ENCODE peak calls at places on chromosome X, in nine cellular contexts. One of them, this sample, is unnamed.

GRCh38 chrX:9272166-9272565 is 192.7 kb upstream of the TBL1X start:
- DNase-seq in aorta: no peak
- DNase-seq in left ventricle myocardium inferior: no peak
- DNase-seq in CD4-positive, alpha-beta T cell: no peak
- DNase-seq in B cell: no peak
- DNase-seq in NCI-H748 treated with DMSO at 0.1 percent for 48 hours: no peak
- DNase-seq in CD4-positive, alpha-beta memory T cell: no peak
- DNase-seq in NCI-H1105 treated with DMSO at 0.1 percent for 48 hours: no peak
- DNase-seq in activated T-cell treated with anti-CD3 and anti-CD28 coated beads for 1 hour: no peak
- DNase-seq in this sample: no peak

GRCh38 chrX:135112096-135112729 is 8.1 kb downstream of the ETDB start:
- DNase-seq in aorta: no peak
- DNase-seq in left ventricle myocardium inferior: no peak
- DNase-seq in CD4-positive, alpha-beta T cell: peak; percentile 13
- DNase-seq in B cell: peak; percentile 61
- DNase-seq in NCI-H748 treated with DMSO at 0.1 percent for 48 hours: no peak
- DNase-seq in CD4-positive, alpha-beta memory T cell: peak; percentile 32
- DNase-seq in NCI-H1105 treated with DMSO at 0.1 percent for 48 hours: peak; percentile 17
- DNase-seq in activated T-cell treated with anti-CD3 and anti-CD28 coated beads for 1 hour: no peak
- DNase-seq in this sample: no peak

GRCh38 chrX:65406532-65406931 is 128.1 kb downstream of the LAS1L start:
- DNase-seq in aorta: peak; percentile 73
- DNase-seq in left ventricle myocardium inferior: no peak
- DNase-seq in CD4-positive, alpha-beta T cell: no peak
- DNase-seq in B cell: peak; percentile 43
- DNase-seq in NCI-H748 treated with DMSO at 0.1 percent for 48 hours: no peak
- DNase-seq in CD4-positive, alpha-beta memory T cell: no peak
- DNase-seq in NCI-H1105 treated with DMSO at 0.1 percent for 48 hours: no peak
- DNase-seq in activated T-cell treated with anti-CD3 and anti-CD28 coated beads for 1 hour: no peak
- DNase-seq in this sample: no peak

GRCh38 chrX:71910526-71911022 is at the start of gene NHSL2:
- DNase-seq in aorta: peak; percentile 78
- DNase-seq in left ventricle myocardium inferior: peak; percentile 25
- DNase-seq in CD4-positive, alpha-beta T cell: no peak
- DNase-seq in B cell: peak; percentile 2
- DNase-seq in NCI-H748 treated with DMSO at 0.1 percent for 48 hours: no peak
- DNase-seq in CD4-positive, alpha-beta memory T cell: peak; percentile 6
- DNase-seq in NCI-H1105 treated with DMSO at 0.1 percent for 48 hours: peak; percentile 36
- DNase-seq in activated T-cell treated with anti-CD3 and anti-CD28 coated beads for 1 hour: no peak
- DNase-seq in this sample: no peak

GRCh38 chrX:133389975-133390374 is 25.3 kb downstream of the GPC4 start:
- DNase-seq in aorta: no peak
- DNase-seq in left ventricle myocardium inferior: no peak
- DNase-seq in CD4-positive, alpha-beta T cell: no peak
- DNase-seq in B cell: no peak
- DNase-seq in NCI-H748 treated with DMSO at 0.1 percent for 48 hours: no peak
- DNase-seq in CD4-positive, alpha-beta memory T cell: no peak
- DNase-seq in NCI-H1105 treated with DMSO at 0.1 percent for 48 hours: no peak
- DNase-seq in activated T-cell treated with anti-CD3 and anti-CD28 coated beads for 1 hour: no peak
- DNase-seq in this sample: no peak

GRCh38 chrX:110992611-110993010 is 103.4 kb upstream of the PAK3 start:
- DNase-seq in aorta: no peak
- DNase-seq in left ventricle myocardium inferior: no peak
- DNase-seq in CD4-positive, alpha-beta T cell: peak; percentile 2
- DNase-seq in B cell: peak; percentile 15
- DNase-seq in NCI-H748 treated with DMSO at 0.1 percent for 48 hours: peak; percentile 28
- DNase-seq in CD4-positive, alpha-beta memory T cell: peak; percentile 13
- DNase-seq in NCI-H1105 treated with DMSO at 0.1 percent for 48 hours: peak; percentile 14
- DNase-seq in activated T-cell treated with anti-CD3 and anti-CD28 coated beads for 1 hour: no peak
- DNase-seq in this sample: no peak

GRCh38 chrX:9352683-9353430 is 112.0 kb upstream of the TBL1X start:
- DNase-seq in aorta: no peak
- DNase-seq in left ventricle myocardium inferior: no peak
- DNase-seq in CD4-positive, alpha-beta T cell: no peak
- DNase-seq in B cell: peak; percentile 46
- DNase-seq in NCI-H748 treated with DMSO at 0.1 percent for 48 hours: no peak
- DNase-seq in CD4-positive, alpha-beta memory T cell: peak; percentile 24
- DNase-seq in NCI-H1105 treated with DMSO at 0.1 percent for 48 hours: no peak
- DNase-seq in activated T-cell treated with anti-CD3 and anti-CD28 coated beads for 1 hour: no peak
- DNase-seq in this sample: no peak

GRCh38 chrX:29530520-29530919 is 684.8 kb upstream of the MAGEB2 start:
- DNase-seq in aorta: no peak
- DNase-seq in left ventricle myocardium inferior: no peak
- DNase-seq in CD4-positive, alpha-beta T cell: no peak
- DNase-seq in B cell: no peak
- DNase-seq in NCI-H748 treated with DMSO at 0.1 percent for 48 hours: no peak
- DNase-seq in CD4-positive, alpha-beta memory T cell: no peak
- DNase-seq in NCI-H1105 treated with DMSO at 0.1 percent for 48 hours: no peak
- DNase-seq in activated T-cell treated with anti-CD3 and anti-CD28 coated beads for 1 hour: no peak
- DNase-seq in this sample: no peak

GRCh38 chrX:153641575-153642312 is 5.3 kb upstream of the DUSP9 start:
- DNase-seq in aorta: no peak
- DNase-seq in left ventricle myocardium inferior: no peak
- DNase-seq in CD4-positive, alpha-beta T cell: no peak
- DNase-seq in B cell: no peak
- DNase-seq in NCI-H748 treated with DMSO at 0.1 percent for 48 hours: no peak
- DNase-seq in CD4-positive, alpha-beta memory T cell: no peak
- DNase-seq in NCI-H1105 treated with DMSO at 0.1 percent for 48 hours: peak; percentile 2
- DNase-seq in activated T-cell treated with anti-CD3 and anti-CD28 coated beads for 1 hour: no peak
- DNase-seq in this sample: no peak

GRCh38 chrX:2901367-2902036 is 27.6 kb downstream of the ARSD start:
- DNase-seq in aorta: no peak
- DNase-seq in left ventricle myocardium inferior: no peak
- DNase-seq in CD4-positive, alpha-beta T cell: no peak
- DNase-seq in B cell: no peak
- DNase-seq in NCI-H748 treated with DMSO at 0.1 percent for 48 hours: no peak
- DNase-seq in CD4-positive, alpha-beta memory T cell: no peak
- DNase-seq in NCI-H1105 treated with DMSO at 0.1 percent for 48 hours: no peak
- DNase-seq in activated T-cell treated with anti-CD3 and anti-CD28 coated beads for 1 hour: no peak
- DNase-seq in this sample: no peak

GRCh38 chrX:148958896-148959295 is 458.5 kb downstream of the AFF2 start:
- DNase-seq in aorta: no peak
- DNase-seq in left ventricle myocardium inferior: no peak
- DNase-seq in CD4-positive, alpha-beta T cell: no peak
- DNase-seq in B cell: no peak
- DNase-seq in NCI-H748 treated with DMSO at 0.1 percent for 48 hours: no peak
- DNase-seq in CD4-positive, alpha-beta memory T cell: no peak
- DNase-seq in NCI-H1105 treated with DMSO at 0.1 percent for 48 hours: no peak
- DNase-seq in activated T-cell treated with anti-CD3 and anti-CD28 coated beads for 1 hour: no peak
- DNase-seq in this sample: no peak

This sample was measured in activated T-helper 1 cell treated with Interleukin-2 at 50 U/mL for 16 hours.